ENCODE peak calls at places on chromosomes 11 and 22, in seven cellular contexts. One of them, this sample, is unnamed.

GRCh38 chr11:129248618-129249017 is 56.5 kb upstream of the ARHGAP32 start:
- DNase-seq in thyroid gland: no peak
- DNase-seq in CD4-positive, alpha-beta memory T cell: no peak
- DNase-seq in Panc1: peak; percentile 36
- DNase-seq in brain microvascular endothelial cell: peak; percentile 32
- DNase-seq in stomach: no peak
- DNase-seq in fibroblast of pulmonary artery: peak; percentile 62
- DNase-seq in this sample: no peak

GRCh38 chr22:30943368-30943767 is 25.2 kb downstream of the MORC2 start:
- DNase-seq in brain microvascular endothelial cell: no peak
- DNase-seq in Panc1: no peak
- DNase-seq in fibroblast of pulmonary artery: no peak
- DNase-seq in stomach: no peak
- DNase-seq in thyroid gland: no peak
- DNase-seq in CD4-positive, alpha-beta memory T cell: peak; percentile 68
- DNase-seq in this sample: no peak

GRCh38 chr22:23812378-23812777 is 25.6 kb downstream of the SMARCB1 start:
- DNase-seq in CD4-positive, alpha-beta memory T cell: no peak
- DNase-seq in Panc1: no peak
- DNase-seq in brain microvascular endothelial cell: no peak
- DNase-seq in fibroblast of pulmonary artery: no peak
- DNase-seq in stomach: no peak
- DNase-seq in thyroid gland: no peak
- DNase-seq in this sample: no peak

GRCh38 chr22:47007496-47007895 is 245.0 kb downstream of the TBC1D22A start:
- DNase-seq in stomach: no peak
- DNase-seq in CD4-positive, alpha-beta memory T cell: no peak
- DNase-seq in Panc1: no peak
- DNase-seq in thyroid gland: no peak
- DNase-seq in fibroblast of pulmonary artery: no peak
- DNase-seq in brain microvascular endothelial cell: no peak
- DNase-seq in this sample: no peak

GRCh38 chr22:30238661-30239420 is 7.7 kb downstream of the LIF start:
- DNase-seq in stomach: no peak
- DNase-seq in Panc1: no peak
- DNase-seq in fibroblast of pulmonary artery: peak; percentile 72
- DNase-seq in thyroid gland: peak; percentile 23
- DNase-seq in brain microvascular endothelial cell: peak; percentile 81
- DNase-seq in CD4-positive, alpha-beta memory T cell: no peak
- DNase-seq in this sample: peak; percentile 54

GRCh38 chr11:124874571-124875255 is 9.5 kb downstream of the ROBO3 start:
- DNase-seq in Panc1: no peak
- DNase-seq in thyroid gland: no peak
- DNase-seq in stomach: no peak
- DNase-seq in brain microvascular endothelial cell: no peak
- DNase-seq in CD4-positive, alpha-beta memory T cell: no peak
- DNase-seq in fibroblast of pulmonary artery: no peak
- DNase-seq in this sample: no peak

GRCh38 chr22:29782061-29782845 is 15.1 kb downstream of the UQCR10 start:
- DNase-seq in thyroid gland: peak; percentile 98
- DNase-seq in stomach: peak; percentile 87
- DNase-seq in CD4-positive, alpha-beta memory T cell: no peak
- DNase-seq in fibroblast of pulmonary artery: peak; percentile 28
- DNase-seq in Panc1: no peak
- DNase-seq in brain microvascular endothelial cell: no peak
- DNase-seq in this sample: no peak

GRCh38 chr11:898540-899190 is 11.9 kb downstream of the CHID1 start:
- DNase-seq in stomach: no peak
- DNase-seq in CD4-positive, alpha-beta memory T cell: no peak
- DNase-seq in Panc1: no peak
- DNase-seq in brain microvascular endothelial cell: no peak
- DNase-seq in fibroblast of pulmonary artery: peak; percentile 16
- DNase-seq in thyroid gland: peak; percentile 49
- DNase-seq in this sample: no peak

GRCh38 chr11:27421819-27422494 is 50.6 kb downstream of the LGR4 start:
- DNase-seq in fibroblast of pulmonary artery: no peak
- DNase-seq in stomach: no peak
- DNase-seq in CD4-positive, alpha-beta memory T cell: no peak
- DNase-seq in brain microvascular endothelial cell: no peak
- DNase-seq in Panc1: no peak
- DNase-seq in thyroid gland: no peak
- DNase-seq in this sample: no peak

GRCh38 chr11:8934735-8935478 is 2.2 kb upstream of the C11orf16 start:
- DNase-seq in Panc1: no peak
- DNase-seq in thyroid gland: no peak
- DNase-seq in stomach: no peak
- DNase-seq in brain microvascular endothelial cell: peak; percentile 88
- DNase-seq in fibroblast of pulmonary artery: peak; percentile 71
- DNase-seq in CD4-positive, alpha-beta memory T cell: no peak
- DNase-seq in this sample: peak; percentile 49

GRCh38 chr11:101407324-101407723 is 176.5 kb downstream of the TRPC6 start:
- DNase-seq in brain microvascular endothelial cell: no peak
- DNase-seq in CD4-positive, alpha-beta memory T cell: no peak
- DNase-seq in fibroblast of pulmonary artery: no peak
- DNase-seq in stomach: no peak
- DNase-seq in Panc1: no peak
- DNase-seq in thyroid gland: no peak
- DNase-seq in this sample: no peak

GRCh38 chr11:108865411-108865810 is 200.5 kb downstream of the DDX10 start:
- DNase-seq in brain microvascular endothelial cell: no peak
- DNase-seq in fibroblast of pulmonary artery: peak; percentile 40
- DNase-seq in thyroid gland: no peak
- DNase-seq in Panc1: no peak
- DNase-seq in CD4-positive, alpha-beta memory T cell: no peak
- DNase-seq in stomach: no peak
- DNase-seq in this sample: no peak

GRCh38 chr11:76768091-76769047 is 14.8 kb upstream of the TSKU start:
- DNase-seq in stomach: peak; percentile 62
- DNase-seq in brain microvascular endothelial cell: no peak
- DNase-seq in fibroblast of pulmonary artery: peak; percentile 28
- DNase-seq in Panc1: no peak
- DNase-seq in CD4-positive, alpha-beta memory T cell: peak; percentile 26
- DNase-seq in thyroid gland: peak; percentile 83
- DNase-seq in this sample: no peak

GRCh38 chr11:76773921-76774361 is 9.2 kb upstream of the TSKU start:
- DNase-seq in stomach: peak; percentile 75
- DNase-seq in Panc1: no peak
- DNase-seq in fibroblast of pulmonary artery: no peak
- DNase-seq in thyroid gland: peak; percentile 65
- DNase-seq in CD4-positive, alpha-beta memory T cell: no peak
- DNase-seq in brain microvascular endothelial cell: no peak
- DNase-seq in this sample: no peak

GRCh38 chr11:2837096-2837601 is 48.4 kb downstream of the CDKN1C start:
- DNase-seq in thyroid gland: peak; percentile 91
- DNase-seq in brain microvascular endothelial cell: peak; percentile 3
- DNase-seq in stomach: peak; percentile 82
- DNase-seq in Panc1: no peak
- DNase-seq in CD4-positive, alpha-beta memory T cell: no peak
- DNase-seq in fibroblast of pulmonary artery: peak; percentile 21
- DNase-seq in this sample: no peak

GRCh38 chr11:74182635-74183034 is 11.5 kb downstream of the PPME1 start:
- DNase-seq in Panc1: no peak
- DNase-seq in stomach: no peak
- DNase-seq in CD4-positive, alpha-beta memory T cell: no peak
- DNase-seq in thyroid gland: no peak
- DNase-seq in brain microvascular endothelial cell: no peak
- DNase-seq in fibroblast of pulmonary artery: no peak
- DNase-seq in this sample: no peak

GRCh38 chr11:74185285-74185684 is 14.2 kb downstream of the PPME1 start:
- DNase-seq in stomach: no peak
- DNase-seq in CD4-positive, alpha-beta memory T cell: no peak
- DNase-seq in Panc1: no peak
- DNase-seq in brain microvascular endothelial cell: no peak
- DNase-seq in fibroblast of pulmonary artery: no peak
- DNase-seq in thyroid gland: no peak
- DNase-seq in this sample: no peak

DNA sequence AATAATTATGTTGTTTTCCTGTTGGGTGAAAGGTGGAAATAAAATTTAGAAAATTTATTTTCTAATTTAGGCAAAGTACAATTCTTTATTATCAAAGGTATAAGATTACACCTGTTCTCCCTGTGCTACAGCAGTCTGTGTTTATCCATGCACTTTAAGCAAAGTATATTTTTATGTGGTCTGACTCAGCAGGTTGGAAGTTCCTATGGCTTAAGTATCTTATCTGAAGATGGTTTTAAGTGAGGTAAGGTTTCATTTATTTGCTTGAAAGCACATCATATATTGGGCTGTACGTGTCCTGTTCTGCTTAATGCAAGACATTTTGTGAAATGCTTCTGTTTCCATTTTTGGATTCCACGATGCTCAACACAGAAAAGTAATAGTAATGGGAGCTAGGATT is 14.6 kb downstream of the PPME1 start:
- DNase-seq in thyroid gland: no peak
- DNase-seq in Panc1: no peak
- DNase-seq in brain microvascular endothelial cell: peak; percentile 33
- DNase-seq in stomach: no peak
- DNase-seq in CD4-positive, alpha-beta memory T cell: no peak
- DNase-seq in fibroblast of pulmonary artery: no peak
- DNase-seq in this sample: no peak
- H3K4me3 ChIP-seq in thyroid gland: no peak overlapping the region
- H3K4me3 ChIP-seq in Panc1: no peak overlapping the region
- H3K4me3 ChIP-seq in brain microvascular endothelial cell: no peak overlapping the region
- H3K4me3 ChIP-seq in stomach: no peak overlapping the region
- H3K4me3 ChIP-seq in CD4-positive, alpha-beta memory T cell: no peak overlapping the region
- H3K4me3 ChIP-seq in fibroblast of pulmonary artery: no peak overlapping the region
- H3K4me3 ChIP-seq in this sample: no peak overlapping the region

GRCh38 chr11:19239039-19239438 is 1.7 kb downstream of the E2F8 start:
- DNase-seq in CD4-positive, alpha-beta memory T cell: no peak
- DNase-seq in fibroblast of pulmonary artery: no peak
- DNase-seq in brain microvascular endothelial cell: no peak
- DNase-seq in Panc1: no peak
- DNase-seq in thyroid gland: no peak
- DNase-seq in stomach: no peak
- DNase-seq in this sample: no peak
- H3K4me3 ChIP-seq in CD4-positive, alpha-beta memory T cell: no peak overlapping the region
- H3K4me3 ChIP-seq in fibroblast of pulmonary artery: no peak overlapping the region
- H3K4me3 ChIP-seq in brain microvascular endothelial cell: no peak overlapping the region
- H3K4me3 ChIP-seq in Panc1: peak overlapping the region; percentile 97
- H3K4me3 ChIP-seq in thyroid gland: no peak overlapping the region
- H3K4me3 ChIP-seq in stomach: no peak overlapping the region
- H3K4me3 ChIP-seq in this sample: no peak overlapping the region

DNA sequence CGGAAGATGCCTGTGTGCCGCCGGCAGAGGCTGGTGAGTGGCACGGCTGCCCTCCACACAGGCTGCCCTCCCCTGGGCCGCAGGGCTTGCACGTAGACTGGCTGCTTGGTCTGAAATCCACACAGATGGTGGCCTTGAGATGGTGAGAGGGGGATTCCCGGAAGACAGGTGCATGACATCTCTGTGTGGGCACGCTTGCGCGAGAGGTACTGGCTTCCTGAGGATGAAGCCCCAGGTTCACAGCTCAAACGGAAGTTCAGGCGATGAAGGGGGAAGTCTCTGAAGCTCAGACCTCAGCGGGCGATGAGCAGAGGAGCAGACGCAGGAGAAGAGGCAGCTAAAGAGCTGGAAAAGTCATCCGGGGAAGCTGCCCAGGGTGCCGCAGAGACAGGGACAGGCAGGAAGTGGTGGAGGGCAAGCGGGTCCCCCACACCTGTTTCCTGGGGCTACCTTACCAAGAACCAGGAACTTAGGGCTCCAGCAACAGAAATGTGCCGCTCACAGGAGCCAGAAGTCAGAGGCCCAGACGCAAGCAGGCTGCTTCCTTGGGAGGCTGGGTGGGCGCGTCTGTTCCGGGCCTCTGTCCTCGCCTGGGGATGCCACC is 7.2 kb downstream of the CRELD2 start:
- DNase-seq in fibroblast of pulmonary artery: no peak
- DNase-seq in stomach: no peak
- DNase-seq in CD4-positive, alpha-beta memory T cell: peak; percentile 84
- DNase-seq in brain microvascular endothelial cell: no peak
- DNase-seq in thyroid gland: no peak
- DNase-seq in Panc1: no peak
- DNase-seq in this sample: no peak
- H3K4me3 ChIP-seq in fibroblast of pulmonary artery: no peak overlapping the region
- H3K4me3 ChIP-seq in stomach: peak overlapping the region; percentile 5
- H3K4me3 ChIP-seq in CD4-positive, alpha-beta memory T cell: peak overlapping the region; percentile 48
- H3K4me3 ChIP-seq in brain microvascular endothelial cell: no peak overlapping the region
- H3K4me3 ChIP-seq in thyroid gland: no peak overlapping the region
- H3K4me3 ChIP-seq in Panc1: no peak overlapping the region
- H3K4me3 ChIP-seq in this sample: no peak overlapping the region

DNA sequence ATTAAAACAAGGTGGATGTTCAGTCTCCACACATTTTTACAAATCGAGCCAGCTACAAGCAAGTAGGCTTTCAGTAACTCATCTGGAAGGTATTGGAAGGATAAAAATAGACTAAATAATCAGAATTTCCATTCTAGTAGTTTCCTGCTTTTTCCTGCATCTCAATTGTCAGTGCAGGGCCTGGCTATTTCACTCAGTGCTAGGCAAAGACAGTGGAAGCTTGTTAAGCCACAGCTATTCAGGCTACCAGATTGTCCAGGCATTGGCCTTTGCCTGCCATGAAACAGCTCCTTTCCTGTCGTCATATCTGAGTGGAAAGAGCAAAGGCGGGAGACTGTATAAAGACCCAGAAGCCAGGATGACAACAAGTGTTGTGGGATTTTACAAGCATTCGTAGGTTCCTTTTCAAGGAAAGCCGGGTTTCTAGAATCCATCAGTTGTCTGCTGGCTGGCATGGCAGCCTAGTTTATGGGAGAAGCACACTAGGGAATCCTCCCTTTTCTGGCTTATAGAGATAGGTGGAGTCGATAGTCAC is 2.1 kb upstream of the TNRC6B start:
- DNase-seq in fibroblast of pulmonary artery: no peak
- DNase-seq in thyroid gland: no peak
- DNase-seq in CD4-positive, alpha-beta memory T cell: no peak
- DNase-seq in brain microvascular endothelial cell: no peak
- DNase-seq in Panc1: no peak
- DNase-seq in stomach: no peak
- DNase-seq in this sample: no peak
- H3K4me3 ChIP-seq in fibroblast of pulmonary artery: no peak overlapping the region
- H3K4me3 ChIP-seq in thyroid gland: no peak overlapping the region
- H3K4me3 ChIP-seq in CD4-positive, alpha-beta memory T cell: no peak overlapping the region
- H3K4me3 ChIP-seq in brain microvascular endothelial cell: no peak overlapping the region
- H3K4me3 ChIP-seq in Panc1: no peak overlapping the region
- H3K4me3 ChIP-seq in stomach: no peak overlapping the region
- H3K4me3 ChIP-seq in this sample: no peak overlapping the region

GRCh38 chr11:103964390-103964789 is 72.0 kb upstream of the DDI1 start:
- DNase-seq in brain microvascular endothelial cell: no peak
- DNase-seq in CD4-positive, alpha-beta memory T cell: no peak
- DNase-seq in Panc1: no peak
- DNase-seq in stomach: no peak
- DNase-seq in thyroid gland: no peak
- DNase-seq in fibroblast of pulmonary artery: no peak
- DNase-seq in this sample: no peak

GRCh38 chr11:103961010-103961409 is 75.4 kb upstream of the DDI1 start:
- DNase-seq in Panc1: no peak
- DNase-seq in stomach: no peak
- DNase-seq in brain microvascular endothelial cell: peak; percentile 9
- DNase-seq in fibroblast of pulmonary artery: peak; percentile 32
- DNase-seq in thyroid gland: no peak
- DNase-seq in CD4-positive, alpha-beta memory T cell: no peak
- DNase-seq in this sample: peak; percentile 62

GRCh38 chr11:103953797-103954495 is 82.5 kb upstream of the DDI1 start:
- DNase-seq in stomach: no peak
- DNase-seq in Panc1: no peak
- DNase-seq in fibroblast of pulmonary artery: no peak
- DNase-seq in brain microvascular endothelial cell: no peak
- DNase-seq in thyroid gland: no peak
- DNase-seq in CD4-positive, alpha-beta memory T cell: no peak
- DNase-seq in this sample: no peak

GRCh38 chr11:103959279-103959930 is 77.0 kb upstream of the DDI1 start:
- DNase-seq in Panc1: no peak
- DNase-seq in CD4-positive, alpha-beta memory T cell: no peak
- DNase-seq in stomach: no peak
- DNase-seq in fibroblast of pulmonary artery: peak; percentile 36
- DNase-seq in thyroid gland: no peak
- DNase-seq in brain microvascular endothelial cell: peak; percentile 71
- DNase-seq in this sample: peak; percentile 64

GRCh38 chr11:103958475-103959215 is 77.8 kb upstream of the DDI1 start:
- DNase-seq in thyroid gland: no peak
- DNase-seq in CD4-positive, alpha-beta memory T cell: no peak
- DNase-seq in brain microvascular endothelial cell: no peak
- DNase-seq in stomach: no peak
- DNase-seq in Panc1: no peak
- DNase-seq in fibroblast of pulmonary artery: no peak
- DNase-seq in this sample: no peak
- H3K4me3 ChIP-seq in thyroid gland: no peak overlapping the region
- H3K4me3 ChIP-seq in CD4-positive, alpha-beta memory T cell: no peak overlapping the region
- H3K4me3 ChIP-seq in brain microvascular endothelial cell: no peak overlapping the region
- H3K4me3 ChIP-seq in stomach: no peak overlapping the region
- H3K4me3 ChIP-seq in Panc1: no peak overlapping the region
- H3K4me3 ChIP-seq in fibroblast of pulmonary artery: no peak overlapping the region
- H3K4me3 ChIP-seq in this sample: no peak overlapping the region

This sample was measured in skeletal muscle cell.